ENCODE peak calls at places on chromosome 4, in seven cellular contexts. C is kidney tubule cell; Q is left colon; V is fibroblast of pulmonary artery; Z is HFF-Myc; R is activated T-helper 1 cell treated with anti-CD3 and anti-CD28 coated beads, Interleukin-2, amount 50 U/mL, for 16 hours; B is NCI-H1092. M is an unnamed sample.
A peak's percentile ranks its signal among the peaks of the same experiment; 100 is the strongest.

GRCh38 chr4:83386931-83387897 is 52.6 kb upstream of the HPSE start:
- DNase-seq in C (peak; percentile 79), Q (no peak), V (no peak), Z (no peak), R (no peak), B (no peak), M (no peak)

GRCh38 chr4:7029921-7030320 is 13.3 kb upstream of the TADA2B start:
- DNase-seq in C (no peak), Q (no peak), V (no peak), Z (no peak), R (no peak), B (no peak), M (no peak)

GRCh38 chr4:7050481-7051143 is 7.4 kb downstream of the TADA2B start:
- DNase-seq in C (no peak), Q (no peak), V (no peak), Z (no peak), R (no peak), B (no peak), M (no peak)

GRCh38 chr4:46667790-46668189 is 241.3 kb downstream of the COX7B2 start:
- DNase-seq in C (no peak), Q (no peak), V (no peak), Z (no peak), R (no peak), B (no peak), M (no peak)

GRCh38 chr4:140052050-140052449 is 101.9 kb downstream of the MAML3 start:
- DNase-seq in C (peak; percentile 42), Q (peak; percentile 69), V (peak; percentile 63), Z (no peak), R (no peak), B (peak; percentile 21), M (no peak)

GRCh38 chr4:183333983-183334382 is 11.8 kb upstream of the CLDN24 start:
- DNase-seq in C (peak; percentile 84), Q (no peak), V (no peak), Z (no peak), R (no peak), B (no peak), M (no peak)

GRCh38 chr4:96170198-96170597 is 330.3 kb downstream of the PDHA2 start:
- DNase-seq in C (no peak), Q (no peak), V (no peak), Z (no peak), R (no peak), B (no peak), M (no peak)

GRCh38 chr4:98027827-98028226 is 115.4 kb downstream of the STPG2 start:
- DNase-seq in C (peak; percentile 74), Q (no peak), V (peak; percentile 2), Z (no peak), R (no peak), B (no peak), M (no peak)

GRCh38 chr4:52019941-52020657 is at the start of gene LRRC66:
- DNase-seq in C (peak; percentile 22), Q (peak; percentile 88), V (peak; percentile 26), Z (no peak), R (no peak), B (no peak), M (no peak)

GRCh38 chr4:140641789-140642439 is 73.2 kb upstream of the UCP1 start:
- DNase-seq in C (peak; percentile 28), Q (no peak), V (no peak), Z (no peak), R (no peak), B (no peak), M (no peak)

GRCh38 chr4:112951362-112951962 is 98.0 kb upstream of the ANK2 start:
- DNase-seq in C (peak; percentile 21), Q (no peak), V (peak; percentile 42), Z (no peak), R (no peak), B (no peak), M (no peak)

GRCh38 chr4:113614414-113614813 is 147.1 kb downstream of the CAMK2D start:
- DNase-seq in C (no peak), Q (no peak), V (no peak), Z (no peak), R (no peak), B (no peak), M (no peak)

GRCh38 chr4:160362478-160362877 is 1259.6 kb downstream of the RAPGEF2 start:
- DNase-seq in C (no peak), Q (no peak), V (no peak), Z (no peak), R (no peak), B (no peak), M (no peak)

GRCh38 chr4:159042097-159042605 is 60.7 kb upstream of the RAPGEF2 start:
- DNase-seq in C (peak; percentile 7), Q (peak; percentile 38), V (no peak), Z (no peak), R (no peak), B (peak; percentile 10), M (no peak)

GRCh38 chr4:921830-922331 is 10.2 kb downstream of the GAK start:
- DNase-seq in C (no peak), Q (no peak), V (no peak), Z (no peak), R (no peak), B (no peak), M (no peak)

GRCh38 chr4:20299515-20299914 is 47.8 kb downstream of the SLIT2 start:
- DNase-seq in C (peak; percentile 31), Q (no peak), V (peak; percentile 78), Z (no peak), R (no peak), B (no peak), M (no peak)

M was measured in SK-N-MC.